ENCODE peak calls at places on chromosomes 13 and 19, in seven cellular contexts. P is H1, K is GM12878, Q is SK-N-SH, M is HCT116, V is K562, I is HepG2. O is an unnamed sample.

GRCh38 chr19:11767633-11768133 is 883 bp downstream of the ZNF441 start:
- DNase-seq in P (peak), K (peak), Q (peak), M (no peak), V (peak), I (peak), O (no peak)

GRCh38 chr13:65378943-65379519 is 1851.1 kb downstream of the PCDH9 start:
- DNase-seq in P (no peak), K (no peak), Q (no peak), M (peak), V (no peak), I (no peak), O (no peak)

GRCh38 chr19:13849991-13850909 is 26.7 kb upstream of the NANOS3 start:
- DNase-seq in P (peak), K (no peak), Q (peak), M (no peak), V (peak), I (peak), O (no peak)

GRCh38 chr19:12065100-12065538 is 588 bp downstream of the ZNF844 start:
- DNase-seq in P (peak), K (no peak), Q (no peak), M (no peak), V (no peak), I (no peak), O (no peak)

GRCh38 chr13:40777166-40777956 is 6.4 kb upstream of the MRPS31 start:
- DNase-seq in P (no peak), K (no peak), Q (peak), M (peak), V (peak), I (peak), O (peak)

GRCh38 chr13:91133941-91134772 is 213.3 kb upstream of the MIR17HG start:
- DNase-seq in P (no peak), K (no peak), Q (peak), M (peak), V (peak), I (peak), O (peak)

GRCh38 chr13:42017264-42017663 is 31.2 kb upstream of the DGKH start:
- DNase-seq in P (no peak), K (no peak), Q (no peak), M (no peak), V (no peak), I (no peak), O (peak)

GRCh38 chr13:88945793-88946192 is 1274.6 kb downstream of the SLITRK5 start:
- DNase-seq in P (no peak), K (no peak), Q (no peak), M (no peak), V (no peak), I (no peak), O (no peak)

GRCh38 chr19:3175761-3176714 is 2.5 kb upstream of the S1PR4 start:
- DNase-seq in P (no peak), K (peak), Q (no peak), M (peak), V (no peak), I (no peak), O (no peak)

GRCh38 chr13:93244141-93244917 is 17.7 kb downstream of the GPC6 start:
- DNase-seq in P (no peak), K (no peak), Q (no peak), M (no peak), V (no peak), I (no peak), O (no peak)

GRCh38 chr13:82654851-82655517 is 1227.3 kb downstream of the SLITRK1 start:
- DNase-seq in P (no peak), K (no peak), Q (no peak), M (no peak), V (no peak), I (no peak), O (no peak)

GRCh38 chr13:52412128-52412527 is 6.2 kb upstream of the THSD1 start:
- DNase-seq in P (no peak), K (no peak), Q (no peak), M (no peak), V (no peak), I (no peak), O (no peak)

GRCh38 chr13:87671031-87671823 is at the start of gene SLITRK5:
- DNase-seq in P (peak), K (no peak), Q (peak), M (no peak), V (peak), I (peak), O (peak)

GRCh38 chr13:48492123-48493075 is 40.5 kb downstream of the RCBTB2 start:
- DNase-seq in P (no peak), K (peak), Q (no peak), M (no peak), V (peak), I (no peak), O (no peak)

GRCh38 chr19:56086671-56087430 is 34.2 kb downstream of the ZNF787 start:
- DNase-seq in P (no peak), K (no peak), Q (no peak), M (no peak), V (no peak), I (no peak), O (no peak)

GRCh38 chr13:60612593-60612992 is 215.6 kb downstream of the TDRD3 start:
- DNase-seq in P (no peak), K (no peak), Q (no peak), M (no peak), V (no peak), I (no peak), O (no peak)

GRCh38 chr13:106617561-106617960 is 49.6 kb upstream of the ARGLU1 start:
- DNase-seq in P (no peak), K (no peak), Q (no peak), M (no peak), V (no peak), I (no peak), O (no peak)

GRCh38 chr19:49746206-49746958 is 16.7 kb downstream of the TSKS start:
- DNase-seq in P (peak), K (no peak), Q (peak), M (peak), V (peak), I (peak), O (peak)

GRCh38 chr19:45862271-45862563 is 730 bp downstream of the SYMPK start:
- DNase-seq in P (no peak), K (no peak), Q (no peak), M (no peak), V (no peak), I (no peak), O (no peak)

GRCh38 chr13:90541346-90541745 is 806.1 kb upstream of the MIR17HG start:
- DNase-seq in P (no peak), K (no peak), Q (no peak), M (no peak), V (no peak), I (no peak), O (no peak)

GRCh38 chr19:10043286-10043927 is 30.1 kb downstream of the RDH8 start:
- DNase-seq in P (no peak), K (no peak), Q (no peak), M (no peak), V (no peak), I (no peak), O (peak)

GRCh38 chr13:40576369-40576768 is 90.1 kb downstream of the FOXO1 start:
- DNase-seq in P (no peak), K (no peak), Q (no peak), M (no peak), V (no peak), I (no peak), O (no peak)

GRCh38 chr13:113207890-113208423 is 512 bp downstream of the PCID2 start:
- DNase-seq in P (peak), K (no peak), Q (no peak), M (no peak), V (no peak), I (peak), O (peak)

GRCh38 chr13:97261254-97262015 is 39.3 kb downstream of the MBNL2 start:
- DNase-seq in P (no peak), K (no peak), Q (no peak), M (no peak), V (no peak), I (no peak), O (no peak)

GRCh38 chr19:50461066-50461875 is 15.0 kb upstream of the EMC10 start:
- DNase-seq in P (peak), K (peak), Q (peak), M (peak), V (peak), I (peak), O (peak)

GRCh38 chr19:39372047-39372802 is 18.7 kb downstream of the PAF1 start:
- DNase-seq in P (no peak), K (no peak), Q (no peak), M (no peak), V (no peak), I (no peak), O (no peak)

GRCh38 chr13:113046066-113046882 is 59.3 kb upstream of the F7 start:
- DNase-seq in P (no peak), K (no peak), Q (no peak), M (no peak), V (no peak), I (no peak), O (no peak)

GRCh38 chr19:3099347-3100145 is 5.4 kb downstream of the GNA11 start:
- DNase-seq in P (peak), K (no peak), Q (no peak), M (no peak), V (no peak), I (no peak), O (no peak)

GRCh38 chr13:26228080-26228479 is 6.0 kb upstream of the RNF6 start:
- DNase-seq in P (no peak), K (no peak), Q (no peak), M (no peak), V (no peak), I (no peak), O (no peak)

GRCh38 chr19:5395996-5396939 is 55.7 kb upstream of the PTPRS start:
- DNase-seq in P (no peak), K (no peak), Q (no peak), M (no peak), V (no peak), I (no peak), O (no peak)

GRCh38 chr19:5397804-5398692 is 57.2 kb upstream of the ZNRF4 start:
- DNase-seq in P (peak), K (no peak), Q (peak), M (no peak), V (peak), I (peak), O (no peak)

GRCh38 chr19:5395541-5395940 is 54.9 kb upstream of the PTPRS start:
- DNase-seq in P (no peak), K (no peak), Q (no peak), M (no peak), V (no peak), I (no peak), O (no peak)

GRCh38 chr19:5396963-5397362 is 56.4 kb upstream of the PTPRS start:
- DNase-seq in P (no peak), K (no peak), Q (no peak), M (no peak), V (no peak), I (no peak), O (no peak)

GRCh38 chr19:5398693-5399057 is 56.5 kb upstream of the ZNRF4 start:
- DNase-seq in P (no peak), K (no peak), Q (no peak), M (no peak), V (no peak), I (no peak), O (no peak)
- TF ChIP-seq JUND in P (no peak), K (no peak), Q (no peak), M (no peak), V (no peak), I (no peak), O (no peak)

GRCh38 chr19:48625891-48626327 is 6.6 kb downstream of the SPHK2 start:
- DNase-seq in P (no peak), K (no peak), Q (no peak), M (no peak), V (no peak), I (no peak), O (no peak)
- TF ChIP-seq JUND in P (no peak), K (no peak), Q (no peak), M (no peak), V (no peak), I (no peak), O (no peak)

DNA sequence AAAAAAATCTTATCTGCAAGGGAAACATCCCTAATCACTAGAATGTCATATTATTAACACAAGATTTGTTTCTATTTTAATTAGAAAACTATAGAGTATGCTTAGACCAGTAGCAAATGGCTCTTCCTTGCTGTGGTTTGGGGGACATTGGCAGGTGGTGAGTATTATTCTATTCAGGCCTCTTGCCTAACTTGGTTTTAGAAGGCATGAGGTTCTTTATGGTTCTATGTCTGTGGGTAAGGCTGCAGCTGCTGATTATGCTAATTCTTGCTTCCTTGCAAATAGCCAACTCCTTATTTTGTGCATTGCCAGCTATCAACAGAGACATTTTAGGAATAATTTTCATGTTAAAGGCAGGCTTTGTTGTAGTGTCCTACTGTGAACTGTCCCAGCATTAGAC is 1345.0 kb downstream of the UQCRFS1 start:
- DNase-seq in P (no peak), K (no peak), Q (no peak), M (no peak), V (no peak), I (no peak), O (no peak)
- TF ChIP-seq JUND in P (no peak), K (no peak), Q (no peak), M (no peak), V (no peak), I (no peak), O (no peak)

GRCh38 chr19:4554717-4555116 is 4.8 kb downstream of the SEMA6B start:
- DNase-seq in P (no peak), K (no peak), Q (no peak), M (no peak), V (no peak), I (no peak), O (no peak)

GRCh38 chr19:4557971-4558941 is 1.2 kb downstream of the SEMA6B start:
- DNase-seq in P (peak), K (no peak), Q (peak), M (no peak), V (no peak), I (no peak), O (no peak)

GRCh38 chr19:4555657-4556561 is 3.6 kb downstream of the SEMA6B start:
- DNase-seq in P (peak), K (no peak), Q (peak), M (peak), V (peak), I (no peak), O (peak)

GRCh38 chr19:4557186-4557970 is 2.1 kb downstream of the SEMA6B start:
- DNase-seq in P (peak), K (no peak), Q (peak), M (no peak), V (peak), I (no peak), O (no peak)

DNA sequence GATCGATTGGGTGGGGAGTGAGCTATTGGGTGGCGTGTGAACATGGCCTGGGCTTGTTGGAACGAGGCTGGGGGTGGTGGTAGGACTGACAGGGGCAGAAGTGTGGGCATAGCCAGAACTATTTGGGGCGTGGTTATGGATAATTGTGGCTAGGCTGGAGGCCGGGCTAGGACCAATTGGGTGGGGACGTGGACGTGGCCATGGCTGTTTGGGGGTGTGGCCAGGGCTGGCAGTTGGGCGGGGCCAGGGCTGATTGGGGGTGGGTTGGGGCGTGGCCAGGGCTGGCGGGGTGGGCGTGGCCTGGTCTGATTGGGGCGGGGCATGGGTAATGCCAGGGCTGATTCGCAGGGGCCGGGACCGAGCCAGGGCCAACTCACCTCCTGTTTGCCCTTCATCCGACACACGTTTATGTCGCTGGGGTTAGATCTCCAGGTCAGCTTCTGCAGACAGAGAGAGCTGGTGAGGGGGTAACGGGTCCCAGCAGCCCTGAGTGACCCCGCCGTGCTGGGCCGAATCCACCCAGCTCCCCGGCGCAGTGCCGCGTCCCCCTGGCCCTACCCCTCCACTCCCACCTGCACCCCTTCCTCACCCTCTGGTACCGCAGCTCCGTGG is 2.8 kb downstream of the SEMA6B start:
- DNase-seq in P (peak), K (no peak), Q (peak), M (peak), V (peak), I (no peak), O (peak)
- TF ChIP-seq JUND in P (no peak), K (no peak), Q (no peak), M (no peak), V (no peak), I (no peak), O (no peak)

GRCh38 chr19:5560156-5560555 is 7.6 kb downstream of the TINCR start:
- DNase-seq in P (no peak), K (no peak), Q (no peak), M (no peak), V (no peak), I (no peak), O (no peak)
- TF ChIP-seq JUND in P (no peak), K (no peak), Q (no peak), M (no peak), V (no peak), I (no peak), O (no peak)

DNA sequence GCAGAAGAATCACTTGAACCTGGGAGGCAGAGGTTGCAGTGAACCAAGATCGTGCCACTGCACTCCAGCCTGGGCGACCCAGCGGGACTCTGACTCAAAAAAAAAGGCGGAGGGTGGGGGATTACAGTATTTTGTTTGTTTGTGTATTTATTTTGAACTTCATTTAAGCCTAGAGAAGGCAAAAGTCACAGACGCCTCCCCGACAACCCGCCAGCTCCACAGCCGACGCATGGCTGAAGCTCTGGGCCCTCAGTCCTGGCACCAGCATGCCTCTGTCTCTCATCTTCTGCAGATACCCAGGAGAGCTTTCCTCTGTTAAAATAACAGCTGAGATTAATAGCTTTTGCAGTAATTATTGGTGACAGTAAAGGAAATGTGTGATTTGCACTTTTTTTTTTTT is 17.2 kb upstream of the PDCD5 start:
- DNase-seq in P (no peak), K (no peak), Q (no peak), M (no peak), V (no peak), I (no peak), O (no peak)
- TF ChIP-seq JUND in P (no peak), K (no peak), Q (no peak), M (no peak), V (no peak), I (no peak), O (no peak)

GRCh38 chr13:30142502-30143211 is 164.7 kb downstream of the KATNAL1 start:
- DNase-seq in P (no peak), K (no peak), Q (peak), M (peak), V (no peak), I (peak), O (peak)
- TF ChIP-seq JUND in P (no peak), K (no peak), Q (peak), M (no peak), V (no peak), I (no peak), O (no peak)

DNA sequence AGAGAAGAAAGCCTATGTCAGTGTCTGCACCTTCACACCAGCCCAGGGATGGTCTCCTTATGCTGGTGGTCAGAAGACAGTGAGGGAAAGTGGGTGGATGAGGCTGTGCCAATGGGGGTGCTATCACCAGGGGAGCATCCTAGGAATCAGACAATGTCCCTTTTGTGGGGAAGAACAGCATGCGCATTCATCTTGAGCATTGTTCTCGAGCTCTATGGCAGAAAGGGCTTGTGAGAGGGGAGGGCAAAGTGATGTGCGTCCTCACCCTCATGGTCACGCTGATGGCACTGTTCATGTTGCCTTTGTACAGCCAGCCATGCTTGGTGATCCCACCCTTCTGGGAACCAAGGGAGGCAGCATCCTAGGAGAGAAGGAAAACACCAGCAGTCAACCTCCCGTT is 56.1 kb downstream of the DOCK9 start:
- DNase-seq in P (no peak), K (no peak), Q (no peak), M (no peak), V (no peak), I (no peak), O (no peak)
- TF ChIP-seq JUND in P (no peak), K (no peak), Q (no peak), M (no peak), V (no peak), I (no peak), O (no peak)

DNA sequence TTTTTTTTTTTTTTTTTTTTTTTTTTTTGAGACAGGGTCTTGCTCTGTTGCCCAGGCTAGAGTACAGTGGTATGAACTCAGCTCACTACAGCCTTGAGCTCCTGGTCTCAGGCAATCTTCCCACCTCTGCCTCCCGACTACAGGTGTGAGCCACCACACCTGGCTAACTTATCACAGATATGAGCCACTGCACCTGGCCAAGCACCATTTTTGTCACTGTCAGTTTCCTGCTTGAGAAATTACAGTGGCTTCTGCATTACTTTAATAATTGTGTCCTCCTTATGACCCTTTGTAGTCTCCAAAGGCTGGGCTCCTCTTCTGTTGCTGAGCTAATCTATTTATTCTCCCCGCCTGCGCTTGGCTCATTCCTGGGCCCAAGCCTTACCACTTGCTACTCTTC is 16.0 kb downstream of the UBE2L5 start:
- DNase-seq in P (peak), K (no peak), Q (no peak), M (no peak), V (no peak), I (no peak), O (no peak)
- TF ChIP-seq JUND in P (no peak), K (no peak), Q (no peak), M (no peak), V (no peak), I (no peak), O (no peak)